ENCODE peak calls at places on chromosomes 4 and X, in eight cellular contexts. K, C, W, M, U, E, H and G are unnamed samples.
A peak's percentile ranks its signal among the peaks of the same experiment; 100 is the strongest.

GRCh38 chrX:103552236-103552635 is 32.9 kb upstream of the RAB40A start:
- DNase-seq in K (no peak), C (no peak), W (no peak), M (no peak), U (no peak), E (no peak), H (no peak), G (no peak)

GRCh38 chrX:37470711-37471110 is 100.8 kb upstream of the LANCL3 start:
- DNase-seq in K (no peak), C (no peak), W (no peak), M (no peak), U (no peak), E (no peak), H (no peak), G (no peak)

GRCh38 chr4:87275311-87275710 is 47.4 kb downstream of the HSD17B13 start:
- DNase-seq in K (no peak), C (no peak), W (no peak), M (no peak), U (no peak), E (no peak), H (no peak), G (no peak)

GRCh38 chrX:75181721-75182120 is 25.6 kb upstream of the ABCB7 start:
- DNase-seq in K (no peak), C (no peak), W (no peak), M (no peak), U (peak; percentile 65), E (no peak), H (no peak), G (no peak)

GRCh38 chr4:101346312-101346561 is 1.1 kb downstream of the PPP3CA start:
- DNase-seq in K (peak; percentile 56), C (no peak), W (no peak), M (no peak), U (no peak), E (no peak), H (no peak), G (no peak)

GRCh38 chr4:146041139-146042004 is 102.7 kb upstream of the ZNF827 start:
- DNase-seq in K (no peak), C (no peak), W (no peak), M (no peak), U (no peak), E (no peak), H (no peak), G (no peak)

GRCh38 chr4:101103381-101104142 is 243.8 kb downstream of the PPP3CA start:
- DNase-seq in K (no peak), C (no peak), W (no peak), M (no peak), U (no peak), E (no peak), H (no peak), G (no peak)

GRCh38 chr4:46830971-46831454 is 78.0 kb downstream of the COX7B2 start:
- DNase-seq in K (no peak), C (no peak), W (no peak), M (no peak), U (no peak), E (peak; percentile 61), H (no peak), G (no peak)

GRCh38 chr4:153432971-153433752 is 33.0 kb upstream of the TMEM131L start:
- DNase-seq in K (peak; percentile 80), C (peak; percentile 79), W (peak; percentile 74), M (no peak), U (peak; percentile 85), E (peak; percentile 74), H (peak; percentile 26), G (peak; percentile 73)
- H3K4me1 ChIP-seq in K (no peaks in the 10 kb centered on the region), C (no peaks in the 10 kb centered on the region), W (peaks cover 12% of the 10 kb centered on the region), M (no peaks in the 10 kb centered on the region), U (no peaks in the 10 kb centered on the region), E (peaks cover 17% of the 10 kb centered on the region), H (no peaks in the 10 kb centered on the region), G (no peaks in the 10 kb centered on the region)

DNA sequence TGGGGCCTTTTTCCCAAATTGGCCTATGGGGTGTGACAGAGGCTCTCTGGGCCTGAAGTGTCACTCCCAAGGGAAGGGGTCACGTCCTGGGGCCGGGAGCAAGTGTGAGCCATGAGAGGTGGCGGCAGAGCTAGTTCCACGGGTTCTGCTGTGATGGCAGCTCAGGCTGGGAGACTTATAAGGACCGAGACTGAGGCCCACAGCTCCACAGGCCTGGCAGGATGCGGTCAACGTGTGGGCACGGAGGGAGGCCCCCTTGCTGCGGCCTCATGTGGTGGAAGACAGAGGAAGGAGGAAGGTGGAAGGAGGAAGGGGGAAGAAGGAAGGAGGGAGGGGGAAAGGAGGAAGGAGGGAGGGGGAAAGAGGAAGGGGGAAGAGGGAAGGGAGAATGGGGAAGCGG is 7.2 kb upstream of the CPLX1 start:
- DNase-seq in K (no peak), C (no peak), W (no peak), M (no peak), U (no peak), E (no peak), H (no peak), G (no peak)
- H3K9me3 ChIP-seq in K (peaks cover 27% of the 10 kb centered on the region), C (peaks cover 30% of the 10 kb centered on the region), W (peaks cover 9% of the 10 kb centered on the region), M (no peaks in the 10 kb centered on the region), U (no peaks in the 10 kb centered on the region), E (peaks cover 16% of the 10 kb centered on the region), H (peaks cover 24% of the 10 kb centered on the region), G (peaks cover 8% of the 10 kb centered on the region)

DNA sequence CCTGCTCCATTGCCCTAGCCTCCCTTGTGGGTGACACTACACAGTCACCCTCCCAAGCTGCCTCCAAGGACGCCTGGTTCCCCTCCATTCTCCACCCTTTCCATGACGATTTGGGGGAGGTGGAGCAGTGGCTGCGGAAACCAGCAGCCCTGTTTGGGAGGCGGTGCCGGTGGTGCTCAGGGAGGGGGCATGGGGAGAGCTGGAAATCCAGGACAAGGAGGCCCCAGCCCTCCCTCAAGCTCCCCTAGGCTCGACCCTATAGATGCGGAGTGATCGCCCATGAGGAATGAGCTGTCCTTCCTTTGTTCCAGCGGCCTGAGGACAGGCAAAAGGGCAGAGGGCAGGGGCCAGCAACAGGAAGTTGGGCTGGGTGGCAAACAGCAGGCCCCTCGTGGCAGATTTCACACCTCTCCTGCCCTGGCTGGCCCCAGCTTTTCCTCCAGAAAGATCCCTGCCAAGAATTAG is 3.6 kb upstream of the RENBP start:
- DNase-seq in K (no peak), C (no peak), W (no peak), M (no peak), U (no peak), E (no peak), H (no peak), G (no peak)
- H3K4me1 ChIP-seq in K (no peaks in the 10 kb centered on the region), C (peaks cover 12% of the 10 kb centered on the region), W (peaks cover 13% of the 10 kb centered on the region), M (peaks cover 6% of the 10 kb centered on the region), U (no peaks in the 10 kb centered on the region), E (peaks cover 41% of the 10 kb centered on the region), H (peaks cover 39% of the 10 kb centered on the region), G (no peaks in the 10 kb centered on the region)

GRCh38 chr4:105139646-105140045 is 7.0 kb upstream of the TET2 start:
- DNase-seq in K (no peak), C (no peak), W (no peak), M (no peak), U (no peak), E (no peak), H (no peak), G (no peak)

GRCh38 chr4:105145913-105146285 is 777 bp upstream of the TET2 start:
- DNase-seq in K (peak; percentile 38), C (peak; percentile 45), W (peak; percentile 21), M (no peak), U (peak; percentile 15), E (peak; percentile 67), H (peak; percentile 33), G (no peak)

GRCh38 chr4:105145059-105145912 is 1.4 kb upstream of the TET2 start:
- DNase-seq in K (no peak), C (no peak), W (no peak), M (no peak), U (no peak), E (no peak), H (no peak), G (no peak)

GRCh38 chr4:105137460-105137859 is 9.2 kb upstream of the TET2 start:
- DNase-seq in K (no peak), C (no peak), W (no peak), M (no peak), U (no peak), E (no peak), H (no peak), G (no peak)

DNA sequence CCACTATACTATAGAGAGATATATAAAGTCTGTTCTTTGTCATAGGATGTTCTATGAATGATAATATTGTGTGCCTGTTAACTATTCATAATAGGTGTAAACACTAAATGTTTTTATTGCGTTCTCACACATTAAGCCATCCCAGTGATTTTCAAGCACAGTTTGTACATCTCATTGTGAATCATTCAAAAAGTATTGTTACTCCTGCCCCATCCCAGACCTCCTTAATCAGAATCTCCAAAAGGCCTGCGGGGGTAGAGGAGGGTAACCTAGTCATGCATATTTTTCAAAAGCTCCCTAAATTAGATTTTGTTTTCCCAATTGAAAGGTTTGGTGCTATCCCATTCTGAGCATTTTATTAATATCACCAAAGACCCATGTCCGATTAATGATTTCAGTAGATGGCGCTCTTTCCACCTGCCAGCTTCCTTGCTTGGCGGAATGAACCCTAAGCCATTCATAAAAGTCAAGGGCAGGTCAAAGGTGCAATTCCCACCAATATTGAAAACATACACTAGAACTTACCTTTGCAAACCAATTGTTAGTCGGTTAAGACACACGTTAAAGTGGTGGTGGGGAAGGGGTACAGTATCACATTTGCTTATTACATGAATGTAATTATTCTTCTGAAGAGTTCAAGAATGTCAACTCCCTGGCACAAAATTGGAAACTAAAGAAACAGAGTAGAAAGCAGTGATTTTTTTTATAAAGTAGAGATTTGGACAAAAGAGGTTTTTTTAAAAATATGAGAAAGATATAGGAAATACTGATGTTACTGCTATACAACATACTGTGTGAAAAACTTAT is 5.8 kb upstream of the TET2 start:
- DNase-seq in K (no peak), C (peak; percentile 34), W (peak; percentile 18), M (no peak), U (no peak), E (no peak), H (no peak), G (no peak)
- H3K9me3 ChIP-seq in K (no peaks in the 10 kb centered on the region), C (no peaks in the 10 kb centered on the region), W (no peaks in the 10 kb centered on the region), M (no peaks in the 10 kb centered on the region), U (no peaks in the 10 kb centered on the region), E (no peaks in the 10 kb centered on the region), H (no peaks in the 10 kb centered on the region), G (no peaks in the 10 kb centered on the region)

GRCh38 chr4:178632415-178632814 is 1190.2 kb upstream of the AGA start:
- DNase-seq in K (no peak), C (no peak), W (no peak), M (no peak), U (peak; percentile 42), E (no peak), H (no peak), G (no peak)

DNA sequence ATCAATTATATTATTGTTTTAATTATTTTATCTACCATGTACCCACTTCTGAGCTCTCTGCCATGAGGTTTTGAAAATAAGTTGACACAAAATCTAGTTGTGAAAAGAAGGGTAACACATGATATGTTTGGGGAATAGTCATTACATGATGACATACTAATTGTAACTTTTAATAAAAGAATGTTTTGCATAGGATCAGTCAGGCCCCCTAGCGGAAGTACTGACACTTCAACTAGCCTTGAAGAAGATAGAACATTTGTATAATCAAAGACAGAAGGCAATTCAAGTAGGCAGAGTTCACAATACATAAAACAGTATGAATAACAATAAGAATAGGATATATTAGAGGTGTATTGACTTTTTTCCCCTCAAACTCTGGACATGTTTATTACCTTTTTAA is 1191.0 kb upstream of the AGA start:
- DNase-seq in K (no peak), C (no peak), W (no peak), M (no peak), U (no peak), E (no peak), H (no peak), G (no peak)
- H3K4me1 ChIP-seq in K (no peaks in the 10 kb centered on the region), C (no peaks in the 10 kb centered on the region), W (no peaks in the 10 kb centered on the region), M (no peaks in the 10 kb centered on the region), U (no peaks in the 10 kb centered on the region), E (no peaks in the 10 kb centered on the region), H (no peaks in the 10 kb centered on the region), G (no peaks in the 10 kb centered on the region)